ENCODE peak calls at places on chromosomes 11 and 22, in ten cellular contexts. D is Peyer's patch, A is transverse colon, W is prostate gland, Z is IMR-90, P is A549, B is tibial nerve, Q is heart left ventricle, T is HCT116, E is adrenal gland. U is an unnamed sample. For H3K4me1, the result is how much of the 10 kb centered on the place peaks cover.

GRCh38 chr11:3134218-3134621 is 30.9 kb downstream of the OSBPL5 start:
- DNase-seq in D (no peak), A (peak), W (no peak), Z (no peak), P (no peak), B (no peak), Q (peak), T (no peak), E (no peak), U (no peak)

GRCh38 chr11:6755303-6755952 is 16.3 kb downstream of the OR2AG2 start:
- DNase-seq in D (no peak), A (peak), W (no peak), Z (peak), P (peak), B (peak), Q (no peak), T (peak), E (peak), U (no peak)

GRCh38 chr11:203056-203944 is 3.9 kb downstream of the BET1L start:
- DNase-seq in D (no peak), A (no peak), W (peak), Z (no peak), P (no peak), B (no peak), Q (no peak), T (no peak), E (peak), U (peak)

GRCh38 chr22:49322231-49322630 is 505.4 kb downstream of the BRD1 start:
- DNase-seq in D (no peak), A (no peak), W (no peak), Z (no peak), P (no peak), B (no peak), Q (no peak), T (no peak), E (no peak), U (no peak)

GRCh38 chr11:46127150-46127638 is 5.9 kb upstream of the PHF21A start:
- DNase-seq in D (no peak), A (peak), W (no peak), Z (peak), P (peak), B (peak), Q (no peak), T (peak), E (no peak), U (no peak)

GRCh38 chr11:363948-364761 is 5.1 kb upstream of the B4GALNT4 start:
- DNase-seq in D (peak), A (peak), W (peak), Z (no peak), P (peak), B (no peak), Q (no peak), T (peak), E (no peak), U (peak)

GRCh38 chr11:64355078-64355940 is 3.7 kb upstream of the RPS6KA4 start:
- DNase-seq in D (peak), A (peak), W (peak), Z (peak), P (peak), B (peak), Q (peak), T (peak), E (peak), U (peak)

GRCh38 chr11:124719534-124719933 is 20.2 kb upstream of the NRGN start:
- DNase-seq in D (no peak), A (no peak), W (no peak), Z (no peak), P (no peak), B (no peak), Q (no peak), T (no peak), E (no peak), U (no peak)

GRCh38 chr11:101176381-101176780 is 46.8 kb upstream of the PGR start:
- DNase-seq in D (no peak), A (no peak), W (no peak), Z (no peak), P (no peak), B (no peak), Q (no peak), T (no peak), E (no peak), U (no peak)

GRCh38 chr22:45438364-45438763 is 24.9 kb downstream of the RIBC2 start:
- DNase-seq in D (no peak), A (no peak), W (no peak), Z (peak), P (no peak), B (no peak), Q (no peak), T (no peak), E (no peak), U (no peak)

GRCh38 chr11:134071306-134071705 is 2.4 kb downstream of the JAM3 start:
- DNase-seq in D (no peak), A (no peak), W (no peak), Z (no peak), P (no peak), B (no peak), Q (no peak), T (no peak), E (no peak), U (no peak)

GRCh38 chr22:17734197-17734596 is 40.1 kb downstream of the BID start:
- DNase-seq in D (no peak), A (no peak), W (no peak), Z (peak), P (no peak), B (no peak), Q (no peak), T (no peak), E (no peak), U (no peak)

GRCh38 chr11:35076201-35077100 is 62.5 kb upstream of the CD44 start:
- DNase-seq in D (no peak), A (no peak), W (no peak), Z (no peak), P (no peak), B (no peak), Q (no peak), T (no peak), E (no peak), U (no peak)

GRCh38 chr22:18954333-18954732 is 18.2 kb upstream of the PRODH start:
- DNase-seq in D (peak), A (peak), W (peak), Z (peak), P (peak), B (peak), Q (peak), T (no peak), E (peak), U (peak)

GRCh38 chr11:125621995-125622394 is 3.0 kb upstream of the CHEK1 start:
- DNase-seq in D (no peak), A (no peak), W (no peak), Z (peak), P (no peak), B (no peak), Q (no peak), T (no peak), E (no peak), U (no peak)

GRCh38 chr11:33248416-33248957 is 8.7 kb upstream of the HIPK3 start:
- DNase-seq in D (no peak), A (no peak), W (no peak), Z (peak), P (no peak), B (no peak), Q (no peak), T (no peak), E (no peak), U (no peak)

GRCh38 chr11:112797072-112797471 is 164.1 kb upstream of the NCAM1 start:
- DNase-seq in D (no peak), A (no peak), W (no peak), Z (no peak), P (no peak), B (no peak), Q (no peak), T (no peak), E (no peak), U (no peak)

GRCh38 chr22:32985899-32986772 is 72.0 kb downstream of the SYN3 start:
- DNase-seq in D (peak), A (peak), W (peak), Z (peak), P (peak), B (peak), Q (no peak), T (peak), E (peak), U (peak)

GRCh38 chr22:35230839-35231584 is 26.3 kb upstream of the HMGXB4 start:
- DNase-seq in D (no peak), A (peak), W (no peak), Z (no peak), P (no peak), B (no peak), Q (no peak), T (peak), E (no peak), U (no peak)

GRCh38 chr22:32697331-32697995 is 104.0 kb upstream of the TIMP3 start:
- DNase-seq in D (no peak), A (no peak), W (no peak), Z (no peak), P (no peak), B (no peak), Q (no peak), T (no peak), E (no peak), U (no peak)

GRCh38 chr11:45833761-45834160 is 13.5 kb upstream of the CRY2 start:
- DNase-seq in D (no peak), A (no peak), W (no peak), Z (no peak), P (no peak), B (no peak), Q (no peak), T (no peak), E (no peak), U (no peak)

GRCh38 chr22:44941176-44941575 is 68.6 kb downstream of the PHF21B start:
- DNase-seq in D (no peak), A (no peak), W (no peak), Z (no peak), P (no peak), B (no peak), Q (no peak), T (no peak), E (no peak), U (no peak)

GRCh38 chr22:42169055-42169469 is 38.5 kb upstream of the CYP2D6 start:
- DNase-seq in D (peak), A (peak), W (peak), Z (peak), P (peak), B (peak), Q (peak), T (peak), E (peak), U (peak)

GRCh38 chr11:34899633-34900016 is 16.6 kb downstream of the APIP start:
- DNase-seq in D (no peak), A (no peak), W (no peak), Z (no peak), P (no peak), B (no peak), Q (no peak), T (no peak), E (no peak), U (no peak)

GRCh38 chr22:24566899-24567511 is 11.2 kb downstream of the SNRPD3 start:
- DNase-seq in D (no peak), A (no peak), W (no peak), Z (no peak), P (no peak), B (no peak), Q (no peak), T (no peak), E (no peak), U (no peak)

GRCh38 chr11:132050577-132051180 is 680.3 kb downstream of the NTM start:
- DNase-seq in D (no peak), A (no peak), W (no peak), Z (peak), P (no peak), B (no peak), Q (no peak), T (no peak), E (no peak), U (no peak)

GRCh38 chr22:23677701-23677995 is 13.2 kb upstream of the RGL4 start:
- DNase-seq in D (no peak), A (no peak), W (no peak), Z (no peak), P (no peak), B (no peak), Q (no peak), T (no peak), E (no peak), U (no peak)

GRCh38 chr11:131855320-131855719 is 484.9 kb downstream of the NTM start:
- DNase-seq in D (no peak), A (no peak), W (no peak), Z (no peak), P (no peak), B (no peak), Q (no peak), T (no peak), E (no peak), U (no peak)

GRCh38 chr11:23311986-23312940 is 452.0 kb upstream of the CCDC179 start:
- DNase-seq in D (no peak), A (no peak), W (no peak), Z (peak), P (no peak), B (no peak), Q (no peak), T (no peak), E (no peak), U (no peak)

GRCh38 chr11:34667810-34668582 is 47.1 kb downstream of the EHF start:
- DNase-seq in D (no peak), A (no peak), W (peak), Z (no peak), P (no peak), B (no peak), Q (no peak), T (no peak), E (no peak), U (no peak)

GRCh38 chr22:19879996-19880785 is 25.5 kb upstream of the GNB1L start:
- DNase-seq in D (no peak), A (no peak), W (no peak), Z (no peak), P (no peak), B (no peak), Q (peak), T (no peak), E (no peak), U (peak)

GRCh38 chr22:19287076-19287724 is 4.3 kb downstream of the CLTCL1 start:
- DNase-seq in D (no peak), A (no peak), W (peak), Z (peak), P (no peak), B (no peak), Q (no peak), T (no peak), E (no peak), U (no peak)

GRCh38 chr22:47110817-47111443 is 348.5 kb downstream of the TBC1D22A start:
- DNase-seq in D (no peak), A (no peak), W (no peak), Z (peak), P (no peak), B (no peak), Q (no peak), T (no peak), E (no peak), U (peak)

GRCh38 chr11:116336540-116336939 is 436.2 kb downstream of the BUD13 start:
- DNase-seq in D (no peak), A (no peak), W (no peak), Z (no peak), P (no peak), B (no peak), Q (no peak), T (no peak), E (no peak), U (no peak)

DNA sequence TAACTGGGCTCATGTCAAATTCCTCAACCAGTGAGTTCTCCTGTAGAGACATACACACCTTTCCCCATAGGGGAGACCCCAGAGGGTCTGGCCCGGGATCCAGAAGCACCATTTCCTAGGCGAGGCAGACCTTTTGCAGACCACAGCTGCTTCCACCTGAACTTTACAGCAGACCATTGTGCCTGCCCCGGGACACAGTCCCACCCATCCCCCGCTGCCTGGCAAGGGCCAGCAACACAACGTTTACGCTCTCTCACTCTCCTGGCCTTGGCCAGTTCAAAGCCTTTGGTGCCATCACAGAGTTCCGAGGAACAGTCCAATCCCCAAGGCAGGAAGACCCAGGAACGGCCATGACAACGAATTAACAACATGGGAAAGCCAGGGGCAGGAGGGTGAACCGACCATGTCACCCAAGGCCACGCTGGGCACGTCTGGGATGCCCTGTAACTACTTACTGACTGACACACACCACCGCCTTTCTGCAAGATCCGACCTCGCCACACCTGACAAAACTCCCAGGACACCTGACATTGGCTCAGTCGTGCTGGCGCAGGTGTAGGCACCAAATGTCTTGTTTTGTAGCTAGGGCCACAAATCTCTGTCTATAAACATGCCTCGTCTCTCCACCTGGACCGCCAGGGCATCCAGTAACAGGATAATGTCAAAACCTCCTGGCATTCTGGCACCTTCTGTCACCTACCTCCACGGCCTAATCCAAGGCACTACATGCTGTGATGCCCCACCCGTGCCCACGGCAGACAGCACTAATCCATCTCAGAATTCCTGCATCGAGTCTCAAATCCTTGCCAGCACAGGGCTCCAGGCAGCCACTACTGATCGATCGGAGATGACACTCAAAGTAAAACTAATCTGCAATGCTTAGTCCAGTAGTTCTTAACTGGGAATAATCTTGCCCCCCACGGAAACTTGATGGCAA is 51.3 kb downstream of the MYH9 start:
- DNase-seq in D (no peak), A (no peak), W (no peak), Z (no peak), P (no peak), B (no peak), Q (no peak), T (no peak), E (peak), U (no peak)
- H3K4me1 ChIP-seq in D (under half), A (half or more), W (half or more), Z (half or more), P (half or more), B (under half), Q (half or more), T (half or more), E (half or more), U (under half)

DNA sequence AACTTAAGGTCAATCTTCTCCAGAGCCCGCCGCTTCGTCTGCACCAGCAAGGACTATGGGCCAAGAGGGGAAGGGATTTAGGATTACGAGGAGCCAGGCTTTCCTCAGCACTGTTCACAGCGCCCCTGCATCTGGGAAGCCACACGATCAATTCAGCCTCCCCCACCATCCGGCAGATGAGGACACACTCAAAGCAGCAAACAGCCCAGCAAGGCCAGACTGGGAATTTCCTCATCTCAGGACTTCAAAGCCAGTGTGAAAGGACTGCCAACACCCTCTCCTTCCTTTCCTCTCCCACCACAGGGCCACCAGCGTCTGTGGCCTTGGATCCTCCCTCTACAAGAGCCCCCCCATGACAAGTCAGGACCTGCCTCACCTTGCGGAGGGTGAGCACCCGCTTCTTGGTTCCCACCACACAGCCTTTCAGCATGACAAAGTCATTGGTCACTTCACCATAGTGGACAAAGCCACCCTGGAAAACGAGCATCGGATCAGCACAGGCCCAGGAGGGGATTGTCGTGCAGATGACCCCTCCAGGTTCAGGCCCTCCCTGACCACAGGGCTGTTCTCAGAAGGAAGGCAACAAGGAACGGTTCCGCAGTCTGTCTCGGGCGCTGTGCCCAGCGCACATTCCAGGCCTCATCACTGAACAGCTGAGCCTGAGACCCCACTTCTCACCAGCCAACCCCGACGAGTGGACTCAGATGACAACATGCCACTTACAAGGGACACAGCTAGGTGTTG is 6.0 kb downstream of the RPL3 start:
- DNase-seq in D (no peak), A (no peak), W (no peak), Z (no peak), P (no peak), B (no peak), Q (peak), T (no peak), E (peak), U (no peak)
- TF ChIP-seq POLR2A in D (no peak), A (no peak), W (no peak), Z (no peak), P (no peak), B (no peak), Q (no peak), T (no peak), E (no peak), U (no peak)

GRCh38 chr11:27694992-27695391 is 5.3 kb downstream of the BDNF start:
- DNase-seq in D (no peak), A (no peak), W (no peak), Z (no peak), P (no peak), B (no peak), Q (no peak), T (no peak), E (no peak), U (no peak)
- TF ChIP-seq CTCF in D (peak), A (peak), W (peak), Z (peak), P (peak), B (no peak), Q (peak), T (peak), E (peak), U (no peak)

GRCh38 chr11:26551186-26551801 is 20.8 kb downstream of the MUC15 start:
- DNase-seq in D (no peak), A (no peak), W (no peak), Z (peak), P (no peak), B (no peak), Q (no peak), T (no peak), E (no peak), U (no peak)
- H3K4me1 ChIP-seq in D (under half), A (under half), W (under half), Z (under half), P (under half), B (under half), Q (under half), T (under half), E (under half), U (under half)